ENCODE peak calls at places on chromosomes 7 and 10, in four cellular contexts. One of them, this sample, is unnamed.
A peak's percentile ranks its signal among the peaks of the same experiment; 100 is the strongest.

GRCh38 chr10:116733566-116733965 is 8.8 kb downstream of the HSPA12A start:
- DNase-seq in foreskin fibroblast: peak; percentile 38
- DNase-seq in spleen: no peak
- DNase-seq in A549: no peak
- DNase-seq in this sample: no peak

GRCh38 chr7:10300557-10300956 is 673.1 kb upstream of the PHF14 start:
- DNase-seq in foreskin fibroblast: no peak
- DNase-seq in spleen: no peak
- DNase-seq in A549: no peak
- DNase-seq in this sample: no peak

GRCh38 chr7:143279186-143280098 is 5.3 kb upstream of the TMEM139 start:
- DNase-seq in foreskin fibroblast: no peak
- DNase-seq in spleen: no peak
- DNase-seq in A549: peak; percentile 27
- DNase-seq in this sample: no peak

GRCh38 chr10:132451506-132452215 is 54.7 kb downstream of the PWWP2B start:
- DNase-seq in foreskin fibroblast: no peak
- DNase-seq in spleen: peak; percentile 85
- DNase-seq in A549: no peak
- DNase-seq in this sample: no peak

GRCh38 chr7:2120841-2121830 is 111.6 kb downstream of the MAD1L1 start:
- DNase-seq in foreskin fibroblast: no peak
- DNase-seq in spleen: no peak
- DNase-seq in A549: no peak
- DNase-seq in this sample: no peak

GRCh38 chr10:92419740-92420553 is 129.0 kb downstream of the MARCHF5 start:
- DNase-seq in foreskin fibroblast: peak; percentile 57
- DNase-seq in spleen: peak; percentile 77
- DNase-seq in A549: no peak
- DNase-seq in this sample: peak; percentile 6

GRCh38 chr7:43303740-43304241 is 191.3 kb downstream of the HECW1 start:
- DNase-seq in foreskin fibroblast: peak; percentile 9
- DNase-seq in spleen: no peak
- DNase-seq in A549: no peak
- DNase-seq in this sample: peak; percentile 22

GRCh38 chr7:150845471-150845870 is 6.8 kb upstream of the AOC1 start:
- DNase-seq in foreskin fibroblast: no peak
- DNase-seq in spleen: no peak
- DNase-seq in A549: no peak
- DNase-seq in this sample: peak; percentile 18

GRCh38 chr10:58081353-58081752 is 186.3 kb downstream of the IPMK start:
- DNase-seq in foreskin fibroblast: no peak
- DNase-seq in spleen: no peak
- DNase-seq in A549: no peak
- DNase-seq in this sample: no peak

GRCh38 chr10:35940067-35940989 is 298.2 kb upstream of the FZD8 start:
- DNase-seq in foreskin fibroblast: no peak
- DNase-seq in spleen: no peak
- DNase-seq in A549: no peak
- DNase-seq in this sample: no peak

GRCh38 chr7:30921951-30922401 is 10.3 kb downstream of the AQP1 start:
- DNase-seq in foreskin fibroblast: no peak
- DNase-seq in spleen: peak; percentile 71
- DNase-seq in A549: no peak
- DNase-seq in this sample: no peak

GRCh38 chr7:54985405-54986360 is 33.1 kb upstream of the EGFR start:
- DNase-seq in foreskin fibroblast: peak; percentile 95
- DNase-seq in spleen: no peak
- DNase-seq in A549: peak; percentile 70
- DNase-seq in this sample: peak; percentile 41

GRCh38 chr7:94297397-94297838 is 97.3 kb upstream of the COL1A2 start:
- DNase-seq in foreskin fibroblast: peak; percentile 95
- DNase-seq in spleen: no peak
- DNase-seq in A549: no peak
- DNase-seq in this sample: peak; percentile 85

GRCh38 chr10:121152033-121152432 is 300.9 kb downstream of the WDR11 start:
- DNase-seq in foreskin fibroblast: no peak
- DNase-seq in spleen: no peak
- DNase-seq in A549: no peak
- DNase-seq in this sample: no peak

GRCh38 chr10:3124412-3125175 is 48.0 kb downstream of the PITRM1 start:
- DNase-seq in foreskin fibroblast: no peak
- DNase-seq in spleen: no peak
- DNase-seq in A549: no peak
- DNase-seq in this sample: no peak

GRCh38 chr7:113301141-113301540 is 182.8 kb upstream of the SMIM30 start:
- DNase-seq in foreskin fibroblast: no peak
- DNase-seq in spleen: no peak
- DNase-seq in A549: no peak
- DNase-seq in this sample: no peak

GRCh38 chr10:110409926-110410325 is 87.8 kb upstream of the DUSP5 start:
- DNase-seq in foreskin fibroblast: no peak
- DNase-seq in spleen: no peak
- DNase-seq in A549: no peak
- DNase-seq in this sample: no peak

GRCh38 chr7:84663224-84663623 is 468.6 kb upstream of the SEMA3A start:
- DNase-seq in foreskin fibroblast: no peak
- DNase-seq in spleen: no peak
- DNase-seq in A549: no peak
- DNase-seq in this sample: no peak

GRCh38 chr7:27145167-27145883 is 1.8 kb upstream of the HOXA5 start:
- DNase-seq in foreskin fibroblast: no peak
- DNase-seq in spleen: peak; percentile 71
- DNase-seq in A549: no peak
- DNase-seq in this sample: no peak

GRCh38 chr7:100444311-100445278 is 8.3 kb upstream of the PPP1R35 start:
- DNase-seq in foreskin fibroblast: peak; percentile 98
- DNase-seq in spleen: peak; percentile 80
- DNase-seq in A549: no peak
- DNase-seq in this sample: peak; percentile 86

GRCh38 chr10:112951349-112952281 is 1.6 kb downstream of the TCF7L2 start:
- DNase-seq in foreskin fibroblast: peak; percentile 66
- DNase-seq in spleen: peak; percentile 87
- DNase-seq in A549: peak; percentile 53
- DNase-seq in this sample: peak; percentile 80

GRCh38 chr10:112950714-112951348 is 784 bp downstream of the TCF7L2 start:
- DNase-seq in foreskin fibroblast: no peak
- DNase-seq in spleen: peak; percentile 80
- DNase-seq in A549: no peak
- DNase-seq in this sample: peak; percentile 33

GRCh38 chr10:112949128-112949823 is 771 bp upstream of the TCF7L2 start:
- DNase-seq in foreskin fibroblast: no peak
- DNase-seq in spleen: no peak
- DNase-seq in A549: no peak
- DNase-seq in this sample: no peak

GRCh38 chr10:112949875-112950507 is at the start of gene TCF7L2:
- DNase-seq in foreskin fibroblast: peak; percentile 95
- DNase-seq in spleen: peak; percentile 93
- DNase-seq in A549: peak; percentile 94
- DNase-seq in this sample: peak; percentile 96

GRCh38 chr10:112946649-112947048 is 3.4 kb upstream of the TCF7L2 start:
- DNase-seq in foreskin fibroblast: no peak
- DNase-seq in spleen: no peak
- DNase-seq in A549: no peak
- DNase-seq in this sample: peak; percentile 32
- H3K4me3 ChIP-seq in foreskin fibroblast: no peak overlapping the region
- H3K4me3 ChIP-seq in spleen: no peak overlapping the region
- H3K4me3 ChIP-seq in A549: no peak overlapping the region
- H3K4me3 ChIP-seq in this sample: no peak overlapping the region

DNA sequence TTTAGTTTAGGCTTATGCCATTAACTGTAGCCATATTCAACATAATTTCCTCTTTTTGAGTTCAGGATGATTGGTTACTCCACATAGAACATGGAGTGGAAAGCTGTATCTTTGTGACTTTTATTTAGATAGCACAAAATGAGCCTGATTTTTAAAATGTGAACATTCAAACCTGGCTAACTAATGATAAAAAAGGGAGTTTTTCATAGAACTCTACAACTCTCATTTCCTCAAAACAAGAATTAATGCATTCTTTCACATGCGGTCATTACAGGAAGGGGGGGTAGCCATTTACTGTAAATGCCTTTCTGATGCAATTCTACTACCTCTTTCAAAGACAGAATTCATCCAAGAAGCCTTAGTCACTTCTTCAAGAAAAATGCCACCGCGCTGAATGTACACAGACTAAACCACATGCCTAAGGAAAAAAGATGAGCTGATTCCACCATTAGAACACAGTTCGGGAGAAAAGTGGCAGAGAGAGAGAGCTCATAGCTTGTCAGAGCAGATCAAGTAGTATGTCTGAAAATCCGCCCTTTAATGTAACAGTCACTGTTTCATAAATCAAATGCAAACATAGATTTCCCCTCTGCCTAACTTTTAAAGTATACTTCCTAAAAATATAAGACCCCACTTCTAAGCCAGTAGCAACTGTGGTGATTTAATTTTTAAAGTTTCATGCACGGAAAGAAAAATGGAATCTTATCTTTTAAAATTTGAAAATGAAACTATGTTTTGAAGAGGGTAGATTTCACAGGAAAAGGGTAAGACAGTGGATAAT is 226.4 kb upstream of the KLF14 start:
- DNase-seq in foreskin fibroblast: peak; percentile 95
- DNase-seq in spleen: no peak
- DNase-seq in A549: peak; percentile 59
- DNase-seq in this sample: peak; percentile 60
- H3K4me3 ChIP-seq in foreskin fibroblast: no peak overlapping the region
- H3K4me3 ChIP-seq in spleen: peak overlapping the region; percentile 31
- H3K4me3 ChIP-seq in A549: peak overlapping the region; percentile 44
- H3K4me3 ChIP-seq in this sample: peak overlapping the region; percentile 67

GRCh38 chr7:148299877-148300276 is 290.7 kb upstream of the C7orf33 start:
- DNase-seq in foreskin fibroblast: no peak
- DNase-seq in spleen: no peak
- DNase-seq in A549: no peak
- DNase-seq in this sample: no peak
- H3K4me3 ChIP-seq in foreskin fibroblast: no peak overlapping the region
- H3K4me3 ChIP-seq in spleen: no peak overlapping the region
- H3K4me3 ChIP-seq in A549: no peak overlapping the region
- H3K4me3 ChIP-seq in this sample: no peak overlapping the region

DNA sequence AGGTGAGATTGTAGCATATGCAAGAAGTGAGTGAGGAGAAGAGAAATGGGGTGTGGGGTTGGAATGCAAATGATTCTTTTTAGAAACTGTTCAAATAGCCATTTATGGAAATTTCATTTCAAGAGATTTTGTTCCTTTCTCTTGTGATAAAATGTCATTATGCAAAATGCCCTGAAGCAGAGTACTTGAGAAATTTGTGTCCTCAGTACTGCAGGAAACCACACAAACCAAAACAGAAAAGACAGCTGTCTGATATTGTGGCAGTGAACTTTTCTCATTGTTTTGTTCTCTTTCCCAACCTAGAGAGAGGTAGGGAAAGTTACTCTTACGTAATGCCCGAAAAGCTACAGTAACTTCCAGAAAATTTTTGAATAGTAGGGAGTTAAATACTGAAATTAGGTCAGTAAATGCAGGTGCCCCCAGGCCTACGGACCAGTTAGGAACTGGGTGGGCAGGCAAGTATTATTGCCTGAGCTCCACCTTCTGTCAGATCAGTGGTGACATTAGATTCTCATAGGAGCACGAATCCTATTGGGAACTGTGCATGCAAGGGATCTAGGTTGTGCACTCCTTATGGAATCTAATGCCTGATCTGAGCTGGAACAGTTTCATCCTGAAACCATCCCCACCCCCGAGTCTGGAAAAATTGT is 34.0 kb downstream of the DLD start:
- DNase-seq in foreskin fibroblast: no peak
- DNase-seq in spleen: no peak
- DNase-seq in A549: no peak
- DNase-seq in this sample: no peak
- H3K4me3 ChIP-seq in foreskin fibroblast: no peak overlapping the region
- H3K4me3 ChIP-seq in spleen: no peak overlapping the region
- H3K4me3 ChIP-seq in A549: no peak overlapping the region
- H3K4me3 ChIP-seq in this sample: no peak overlapping the region